ENCODE peak calls at places on chromosomes 6 and 20, in seven cellular contexts. T, I, L, B, W, N and G are unnamed samples.

GRCh38 chr20:6122873-6123649 is at the start of gene FERMT1:
- DNase-seq in W (peak; percentile 90), T (no peak), B (peak; percentile 97), N (no peak), L (peak; percentile 68), I (peak; percentile 97), G (peak; percentile 45)

GRCh38 chr6:21590345-21590744 is 3.2 kb upstream of the SOX4 start:
- DNase-seq in I (no peak), W (no peak), N (no peak), L (no peak), B (no peak), T (no peak), G (no peak)

GRCh38 chr6:132320007-132320406 is 81.3 kb downstream of the MOXD1 start:
- DNase-seq in B (peak; percentile 30), N (no peak), I (peak; percentile 10), T (no peak), L (no peak), W (no peak), G (no peak)

GRCh38 chr6:15254074-15254975 is 8.5 kb downstream of the JARID2 start:
- DNase-seq in B (no peak), N (no peak), L (no peak), T (no peak), W (no peak), I (peak; percentile 39), G (no peak)

GRCh38 chr6:165864218-165864617 is 201.2 kb upstream of the PDE10A start:
- DNase-seq in N (no peak), L (no peak), W (no peak), T (no peak), B (no peak), I (no peak), G (no peak)

GRCh38 chr6:163460307-163460782 is 45.8 kb downstream of the QKI start:
- DNase-seq in I (peak; percentile 42), B (no peak), W (no peak), L (no peak), N (no peak), T (no peak), G (no peak)

GRCh38 chr20:39269031-39269461 is 306.9 kb downstream of the DHX35 start:
- DNase-seq in I (peak; percentile 5), B (peak; percentile 4), L (peak; percentile 66), T (peak; percentile 4), W (no peak), N (no peak), G (no peak)

GRCh38 chr20:42603655-42604054 is 586.1 kb downstream of the PTPRT start:
- DNase-seq in T (no peak), W (no peak), L (no peak), N (no peak), B (no peak), I (no peak), G (no peak)

GRCh38 chr20:46746972-46747371 is 37.5 kb downstream of the SLC2A10 start:
- DNase-seq in I (peak; percentile 74), T (no peak), N (no peak), L (no peak), W (no peak), B (peak; percentile 53), G (no peak)

GRCh38 chr6:95087394-95088097 is 489.8 kb upstream of the MANEA start:
- DNase-seq in W (peak; percentile 65), T (no peak), L (peak; percentile 20), I (peak; percentile 96), N (no peak), B (peak; percentile 86), G (no peak)

GRCh38 chr20:15179426-15180190 is 842.2 kb upstream of the FLRT3 start:
- DNase-seq in B (no peak), I (no peak), L (no peak), T (no peak), W (no peak), N (no peak), G (no peak)

GRCh38 chr6:73722318-73723060 is 26.5 kb downstream of the CD109 start:
- DNase-seq in B (peak; percentile 87), L (no peak), T (no peak), W (no peak), I (peak; percentile 91), N (no peak), G (peak; percentile 91)

GRCh38 chr6:168132531-168133184 is 53.6 kb upstream of the FRMD1 start:
- DNase-seq in B (no peak), N (peak; percentile 25), T (no peak), W (no peak), L (no peak), I (no peak), G (no peak)

GRCh38 chr20:36575066-36575743 is 1.8 kb downstream of the TGIF2 start:
- DNase-seq in N (no peak), W (peak; percentile 89), T (no peak), L (peak; percentile 67), B (peak; percentile 12), I (no peak), G (no peak)

GRCh38 chr6:148561629-148562028 is 185.2 kb upstream of the UST start:
- DNase-seq in W (no peak), I (no peak), N (no peak), T (no peak), B (no peak), L (no peak), G (no peak)

GRCh38 chr6:73285674-73286283 is 22.8 kb upstream of the KHDC1 start:
- DNase-seq in T (no peak), I (peak; percentile 53), L (no peak), N (no peak), W (no peak), B (peak; percentile 30), G (no peak)

GRCh38 chr6:46653439-46653942 is 716 bp downstream of the SLC25A27 start:
- DNase-seq in B (no peak), N (no peak), T (no peak), W (no peak), I (no peak), L (no peak), G (no peak)

GRCh38 chr6:3229566-3230274 is 2.3 kb upstream of the TUBB2B start:
- DNase-seq in B (no peak), T (no peak), N (no peak), W (no peak), I (no peak), L (no peak), G (no peak)

GRCh38 chr6:120826253-120826652 is 508.0 kb downstream of the TBC1D32 start:
- DNase-seq in I (peak; percentile 44), W (no peak), N (no peak), B (peak; percentile 9), L (peak; percentile 35), T (no peak), G (no peak)

GRCh38 chr20:32452776-32453466 is 94.8 kb downstream of the ASXL1 start:
- DNase-seq in L (no peak), N (no peak), I (no peak), B (no peak), W (peak; percentile 80), T (no peak), G (no peak)

GRCh38 chr20:32451682-32452461 is 93.7 kb downstream of the ASXL1 start:
- DNase-seq in B (no peak), L (no peak), N (no peak), T (no peak), W (peak; percentile 86), I (no peak), G (no peak)

GRCh38 chr20:32455171-32455900 is 97.2 kb downstream of the ASXL1 start:
- DNase-seq in W (peak; percentile 81), L (no peak), B (no peak), T (no peak), N (no peak), I (no peak), G (no peak)

GRCh38 chr20:32454164-32455145 is 96.3 kb downstream of the ASXL1 start:
- DNase-seq in T (no peak), L (no peak), W (no peak), I (no peak), N (no peak), B (no peak), G (no peak)

GRCh38 chr20:32453467-32454163 is 95.5 kb downstream of the ASXL1 start:
- DNase-seq in T (no peak), B (no peak), L (no peak), N (no peak), I (no peak), W (peak; percentile 80), G (no peak)
- H3K4me3 ChIP-seq in T (no peak overlapping the region), B (no peak overlapping the region), L (no peak overlapping the region), N (no peak overlapping the region), I (no peak overlapping the region), W (no peak overlapping the region), G (no peak overlapping the region)

GRCh38 chr6:44955145-44955544 is 373.0 kb upstream of the RUNX2 start:
- DNase-seq in B (no peak), N (no peak), L (no peak), W (no peak), T (no peak), I (no peak), G (no peak)
- TF ChIP-seq CTCF in B (no peak), N (no peak), L (no peak), W (no peak), T (no peak), I (no peak), G (no peak)

GRCh38 chr20:34012735-34013134 is 19.0 kb downstream of the RALY start:
- DNase-seq in B (no peak), N (no peak), W (no peak), L (no peak), T (no peak), I (no peak), G (no peak)
- H3K4me3 ChIP-seq in B (no peak overlapping the region), N (no peak overlapping the region), W (no peak overlapping the region), L (no peak overlapping the region), T (no peak overlapping the region), I (no peak overlapping the region), G (no peak overlapping the region)

GRCh38 chr6:117602151-117602898 is at the start of gene GOPC:
- DNase-seq in B (peak; percentile 98), L (peak; percentile 95), T (peak; percentile 89), N (peak; percentile 95), W (peak; percentile 96), I (peak; percentile 95), G (peak; percentile 94)

GRCh38 chr6:117600008-117600743 is 2.1 kb downstream of the GOPC start:
- DNase-seq in N (no peak), B (no peak), L (no peak), T (no peak), W (no peak), I (peak; percentile 12), G (no peak)

GRCh38 chr6:117602899-117603588 is 733 bp upstream of the GOPC start:
- DNase-seq in W (no peak), L (no peak), I (no peak), B (no peak), T (no peak), N (no peak), G (no peak)

GRCh38 chr6:117601811-117602150 is 530 bp downstream of the GOPC start:
- DNase-seq in I (peak; percentile 8), B (peak; percentile 27), W (no peak), N (no peak), L (no peak), T (no peak), G (no peak)

DNA sequence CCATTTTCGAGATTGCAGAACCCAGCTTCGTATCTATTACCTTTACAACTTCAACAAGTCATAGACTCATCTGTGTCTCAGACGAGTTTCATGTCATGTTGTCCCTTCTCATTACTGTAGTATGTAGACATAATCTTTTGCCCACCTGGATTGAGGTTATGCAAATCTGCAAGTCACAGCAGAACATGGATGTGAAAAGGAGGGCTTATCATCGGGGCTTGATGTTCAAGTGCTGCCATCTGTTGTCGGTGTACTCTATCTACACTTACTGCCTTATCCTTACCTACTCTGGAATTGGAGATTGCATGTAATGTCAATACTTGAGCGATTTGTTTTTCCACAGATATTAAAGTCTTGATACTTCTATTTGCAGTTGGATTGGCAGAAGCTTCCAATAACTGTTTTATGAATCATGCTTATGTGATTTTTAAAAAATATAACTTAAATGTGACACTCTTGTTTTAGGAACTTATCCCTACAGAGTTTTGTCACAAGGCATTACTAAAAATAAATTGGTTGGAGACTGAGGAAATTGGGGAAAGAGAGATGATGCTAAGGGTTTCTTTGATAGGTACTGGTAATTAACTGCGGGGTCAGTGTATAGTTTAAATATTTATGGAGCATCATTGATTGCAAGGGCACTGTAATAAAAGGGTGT is 3.0 kb upstream of the GOPC start:
- DNase-seq in L (peak; percentile 43), B (peak; percentile 54), N (peak; percentile 7), T (peak; percentile 37), W (no peak), I (peak; percentile 75), G (peak; percentile 74)
- TF ChIP-seq CTCF in L (peak; percentile 49), B (peak; percentile 85), N (peak; percentile 68), T (peak; percentile 88), W (peak; percentile 91), I (peak; percentile 74), G (peak; percentile 72)